ENCODE peak calls at places on chromosomes 11 and 22, in eight cellular contexts. E is pancreas, A is upper lobe of right lung, F is foreskin fibroblast, Z is astrocyte of the spinal cord, L is psoas muscle, T is lower leg skin, C is IMR-90. U is an unnamed sample.

GRCh38 chr22:46233231-46233630 is 16.9 kb downstream of the CDPF1 start:
- DNase-seq in E (peak), A (no peak), F (peak), Z (peak), L (peak), T (no peak), C (peak), U (peak)

GRCh38 chr22:38935023-38935422 is 22.4 kb upstream of the APOBEC3A start:
- DNase-seq in E (peak), A (peak), F (no peak), Z (no peak), L (no peak), T (peak), C (no peak), U (no peak)

GRCh38 chr22:35961480-35961902 is 67.1 kb downstream of the RBFOX2 start:
- DNase-seq in E (no peak), A (no peak), F (peak), Z (peak), L (peak), T (no peak), C (peak), U (peak)

GRCh38 chr11:132402056-132402684 is 1031.8 kb downstream of the NTM start:
- DNase-seq in E (no peak), A (no peak), F (peak), Z (peak), L (no peak), T (no peak), C (peak), U (no peak)

GRCh38 chr11:77188912-77189491 is 61.0 kb downstream of the MYO7A start:
- DNase-seq in E (peak), A (no peak), F (no peak), Z (no peak), L (no peak), T (no peak), C (no peak), U (no peak)

GRCh38 chr11:94773842-94774241 is 5.7 kb downstream of the AMOTL1 start:
- DNase-seq in E (no peak), A (no peak), F (no peak), Z (no peak), L (no peak), T (no peak), C (no peak), U (no peak)

GRCh38 chr22:37999640-38000272 is 15.4 kb upstream of the SOX10 start:
- DNase-seq in E (no peak), A (no peak), F (peak), Z (peak), L (peak), T (no peak), C (peak), U (peak)

GRCh38 chr11:92941676-92942571 is 27.5 kb upstream of the MTNR1B start:
- DNase-seq in E (no peak), A (no peak), F (peak), Z (peak), L (no peak), T (no peak), C (peak), U (no peak)

GRCh38 chr11:76578655-76579046 is 91.9 kb downstream of the LRRC32 start:
- DNase-seq in E (no peak), A (peak), F (no peak), Z (peak), L (peak), T (no peak), C (no peak), U (no peak)

GRCh38 chr11:2517386-2518064 is 72.7 kb downstream of the KCNQ1 start:
- DNase-seq in E (peak), A (peak), F (no peak), Z (no peak), L (peak), T (peak), C (no peak), U (peak)

GRCh38 chr11:106156290-106156937 is 79.0 kb downstream of the AASDHPPT start:
- DNase-seq in E (no peak), A (no peak), F (peak), Z (peak), L (no peak), T (no peak), C (peak), U (no peak)
- TF ChIP-seq CTCF in E (peak), A (peak), F (peak), Z (peak), L (no peak), T (no peak), C (peak), U (peak)

GRCh38 chr11:123558536-123559315 is 95.7 kb downstream of the SCN3B start:
- DNase-seq in E (no peak), A (no peak), F (no peak), Z (no peak), L (no peak), T (no peak), C (no peak), U (no peak)

GRCh38 chr11:123560001-123560400 is 94.4 kb downstream of the SCN3B start:
- DNase-seq in E (peak), A (peak), F (peak), Z (peak), L (peak), T (no peak), C (peak), U (peak)

GRCh38 chr11:123561046-123561781 is 93.2 kb downstream of the SCN3B start:
- DNase-seq in E (no peak), A (no peak), F (peak), Z (peak), L (peak), T (no peak), C (peak), U (peak)

GRCh38 chr11:123562166-123562565 is 92.3 kb downstream of the SCN3B start:
- DNase-seq in E (no peak), A (no peak), F (no peak), Z (no peak), L (no peak), T (no peak), C (no peak), U (no peak)

GRCh38 chr11:123559418-123559817 is 95.0 kb downstream of the SCN3B start:
- DNase-seq in E (no peak), A (no peak), F (peak), Z (peak), L (no peak), T (no peak), C (peak), U (no peak)
- H3K4me3 ChIP-seq in E (no peak), A (peak), F (peak), Z (peak), L (peak), T (no peak), C (no peak), U (peak)

DNA sequence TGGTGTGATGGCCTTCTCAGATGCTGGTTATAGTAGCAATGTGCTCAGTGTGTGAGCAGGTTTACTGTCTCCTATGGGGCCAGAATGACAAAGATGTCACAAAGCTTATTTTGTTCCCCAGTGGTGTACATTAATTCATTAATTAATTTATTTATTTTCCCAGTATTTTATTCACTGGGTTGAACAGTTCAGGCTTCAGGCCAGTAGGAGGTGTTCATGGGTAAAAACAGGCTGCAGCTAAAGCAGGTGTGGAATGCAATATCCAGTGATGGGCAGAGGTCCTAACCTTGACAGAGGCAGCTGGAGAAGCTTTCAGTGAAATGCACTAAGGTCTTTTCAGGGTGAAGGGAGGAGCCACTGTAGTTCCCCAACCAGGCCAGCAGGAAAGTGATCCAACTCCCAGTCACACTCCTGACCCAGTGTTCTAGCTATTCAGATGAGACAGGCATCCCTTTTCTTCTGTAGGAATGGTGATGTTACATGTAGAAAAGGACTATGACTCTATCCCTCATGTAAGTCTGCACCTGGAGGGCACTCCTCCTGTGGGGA is 7.8 kb upstream of the FANCF start:
- DNase-seq in E (no peak), A (no peak), F (no peak), Z (no peak), L (no peak), T (no peak), C (no peak), U (no peak)
- TF ChIP-seq CTCF in E (no peak), A (no peak), F (no peak), Z (no peak), L (no peak), T (no peak), C (no peak), U (no peak)

DNA sequence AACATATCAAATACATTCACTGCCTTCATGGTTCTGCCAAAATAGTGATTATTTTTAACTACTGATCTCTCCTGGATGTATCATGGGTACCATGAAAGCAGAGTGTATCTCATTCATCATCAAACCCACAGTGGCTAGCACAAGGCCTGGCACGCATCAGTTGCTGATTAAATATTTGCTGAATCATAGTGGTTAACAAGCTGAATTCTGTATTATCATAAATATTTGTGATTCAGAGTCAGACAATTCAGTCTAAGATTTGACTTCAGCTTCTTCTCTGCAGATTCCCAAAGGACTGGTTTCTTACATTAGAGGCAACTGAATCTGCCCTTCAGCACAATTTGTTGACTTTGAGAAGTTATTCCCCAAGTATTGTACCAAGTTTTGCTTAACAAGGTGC is 715.8 kb upstream of the LRRC4C start:
- DNase-seq in E (no peak), A (no peak), F (peak), Z (peak), L (no peak), T (no peak), C (no peak), U (no peak)
- H3K4me3 ChIP-seq in E (no peak), A (no peak), F (no peak), Z (no peak), L (no peak), T (no peak), C (no peak), U (no peak)

GRCh38 chr11:17767301-17767885 is 32.8 kb downstream of the KCNC1 start:
- DNase-seq in E (peak), A (peak), F (no peak), Z (no peak), L (no peak), T (no peak), C (no peak), U (no peak)

GRCh38 chr11:17767914-17768313 is 33.3 kb downstream of the KCNC1 start:
- DNase-seq in E (no peak), A (peak), F (no peak), Z (no peak), L (no peak), T (no peak), C (no peak), U (peak)

GRCh38 chr11:17765381-17766359 is 31.1 kb downstream of the KCNC1 start:
- DNase-seq in E (peak), A (peak), F (no peak), Z (no peak), L (no peak), T (no peak), C (peak), U (peak)

GRCh38 chr11:17768547-17768946 is 34.0 kb downstream of the KCNC1 start:
- DNase-seq in E (peak), A (peak), F (no peak), Z (no peak), L (no peak), T (no peak), C (no peak), U (no peak)

DNA sequence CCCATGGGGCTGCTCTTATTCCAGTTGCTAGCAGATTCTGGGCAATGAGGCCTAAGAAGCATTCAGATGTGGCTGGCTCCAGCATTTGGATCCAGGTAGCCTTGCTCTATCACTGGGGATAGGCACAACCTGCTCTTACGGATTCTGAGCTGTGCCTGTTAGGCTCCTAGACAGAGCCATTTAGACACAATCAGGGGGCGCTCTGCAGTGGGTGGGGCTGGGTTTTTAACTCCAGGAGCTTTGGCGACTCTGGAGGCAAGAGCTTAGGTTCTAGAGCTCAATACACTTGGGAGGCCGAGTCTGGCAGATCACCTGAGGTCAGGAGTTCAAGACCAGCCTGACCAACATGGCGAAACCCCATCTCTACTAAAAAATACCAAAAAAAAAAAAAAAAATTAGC is 32.0 kb downstream of the KCNC1 start:
- DNase-seq in E (no peak), A (peak), F (no peak), Z (no peak), L (no peak), T (no peak), C (no peak), U (no peak)
- TF ChIP-seq CTCF in E (no peak), A (no peak), F (no peak), Z (no peak), L (no peak), T (no peak), C (no peak), U (no peak)

DNA sequence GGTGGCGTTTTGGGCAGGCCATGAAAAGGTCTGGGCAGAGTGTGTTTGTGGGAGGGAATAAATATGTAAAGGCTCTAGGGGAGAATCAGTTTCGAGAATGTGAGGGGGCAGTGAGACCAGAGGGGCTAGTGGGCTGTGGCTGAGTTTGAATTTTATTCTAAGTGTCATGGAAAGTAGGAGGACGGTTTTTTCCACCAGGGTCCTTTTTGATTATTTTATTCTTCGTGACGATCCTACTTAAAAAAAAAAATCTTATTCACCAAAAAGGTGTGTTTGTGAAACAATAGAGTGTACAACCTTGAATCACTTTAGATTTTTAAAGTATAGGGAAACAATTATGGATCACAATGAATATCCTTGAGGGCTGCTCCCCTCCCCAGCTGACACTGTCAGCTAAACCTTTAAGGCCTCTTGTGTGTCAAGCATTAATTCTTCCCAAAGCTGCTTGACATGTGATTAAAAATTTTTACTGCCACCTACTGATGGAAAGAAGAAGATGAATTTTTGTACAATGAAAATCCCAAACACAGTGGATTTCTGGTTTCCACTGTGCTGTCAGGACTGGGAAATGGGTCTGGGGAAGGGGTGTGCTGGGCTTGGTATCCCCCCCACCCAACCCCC is 107.5 kb upstream of the OR4B1 start:
- DNase-seq in E (no peak), A (no peak), F (peak), Z (peak), L (no peak), T (no peak), C (peak), U (no peak)
- H3K4me3 ChIP-seq in E (no peak), A (no peak), F (no peak), Z (no peak), L (peak), T (no peak), C (no peak), U (peak)

GRCh38 chr11:123166095-123166559 is 28.9 kb downstream of the CLMP start:
- DNase-seq in E (no peak), A (peak), F (peak), Z (peak), L (no peak), T (no peak), C (peak), U (no peak)
- TF ChIP-seq CTCF in E (peak), A (peak), F (peak), Z (peak), L (no peak), T (no peak), C (peak), U (peak)

GRCh38 chr11:33543823-33544222 is 156.8 kb downstream of the C11orf91 start:
- DNase-seq in E (no peak), A (no peak), F (peak), Z (no peak), L (no peak), T (no peak), C (peak), U (no peak)
- H3K4me3 ChIP-seq in E (no peak), A (no peak), F (no peak), Z (no peak), L (no peak), T (no peak), C (no peak), U (no peak)